ENCODE peak calls at places on chromosomes 4 and X, in four cellular contexts. P is endothelial cell of umbilical vein, I is ovary, N is A549. K is an unnamed sample.

GRCh38 chrX:56068274-56068758 is 163.8 kb upstream of the KLF8 start:
- DNase-seq in P (no peak), I (no peak), N (no peak), K (no peak)

GRCh38 chr4:42310343-42310742 is 86.9 kb upstream of the SHISA3 start:
- DNase-seq in P (no peak), I (no peak), N (no peak), K (no peak)

GRCh38 chr4:124177647-124178425 is 534.7 kb downstream of the ANKRD50 start:
- DNase-seq in P (peak; percentile 83), I (no peak), N (peak; percentile 66), K (no peak)

GRCh38 chrX:129318375-129318774 is 204.9 kb downstream of the SMARCA1 start:
- DNase-seq in P (peak; percentile 6), I (no peak), N (peak; percentile 30), K (no peak)

GRCh38 chr4:158131037-158131436 is 41.8 kb downstream of the GASK1B start:
- DNase-seq in P (no peak), I (no peak), N (no peak), K (no peak)

GRCh38 chr4:109411964-109412363 is 21.7 kb upstream of the SEC24B start:
- DNase-seq in P (peak; percentile 32), I (peak; percentile 17), N (no peak), K (no peak)

GRCh38 chr4:180913750-180914149 is 1329.5 kb upstream of the TENM3 start:
- DNase-seq in P (no peak), I (no peak), N (no peak), K (no peak)

GRCh38 chr4:65502151-65502691 is 168.1 kb downstream of the EPHA5 start:
- DNase-seq in P (peak; percentile 26), I (no peak), N (peak; percentile 70), K (no peak)

GRCh38 chr4:168656055-168656660 is 159.3 kb downstream of the PALLD start:
- DNase-seq in P (no peak), I (no peak), N (no peak), K (no peak)

DNA sequence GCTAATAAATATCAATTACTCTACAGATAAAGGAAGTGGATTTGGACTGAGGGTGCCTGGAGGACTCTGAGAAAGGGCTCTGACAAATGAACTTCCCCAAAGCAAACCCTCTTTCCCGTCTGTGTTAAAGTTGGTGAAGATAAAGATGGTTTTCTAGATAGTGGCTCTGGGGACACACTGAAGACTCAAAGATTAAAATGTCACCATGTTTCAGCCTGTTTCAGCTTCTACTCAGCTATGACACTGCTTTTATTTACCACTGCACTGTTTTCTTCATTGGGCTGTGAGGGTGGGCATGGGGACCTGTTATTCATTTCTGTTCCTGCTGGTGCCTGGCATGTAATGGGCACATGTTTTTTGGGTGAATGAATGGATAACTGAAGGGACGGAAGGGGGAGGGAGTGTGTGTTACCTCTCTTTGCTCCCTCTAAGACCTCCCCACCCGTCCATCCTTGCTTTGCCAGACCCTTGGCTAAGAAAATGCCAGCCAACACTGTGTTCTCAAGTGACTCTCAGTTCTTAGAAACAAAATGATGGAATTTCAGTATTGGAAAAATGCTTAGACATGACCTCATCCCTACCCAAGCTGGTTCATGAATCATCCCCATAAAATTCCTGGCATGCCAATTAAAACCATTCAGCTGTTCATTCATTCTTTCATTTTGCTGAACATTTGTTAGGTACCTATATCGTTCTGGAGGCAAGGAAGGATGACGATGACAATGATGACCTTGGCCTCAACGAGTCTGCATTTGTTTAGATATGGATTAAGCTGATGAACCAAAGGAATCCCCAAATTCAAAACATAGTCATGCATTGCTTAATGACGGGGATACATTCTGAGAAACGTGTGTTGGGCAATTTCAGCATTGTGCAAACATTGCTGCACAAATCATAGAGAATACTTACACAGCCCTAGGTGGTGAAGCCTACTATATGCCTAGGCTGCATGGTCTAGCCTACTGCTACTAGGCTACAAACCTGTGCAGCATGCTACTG is 13.4 kb upstream of the STK32B start:
- DNase-seq in P (peak; percentile 83), I (no peak), N (peak; percentile 85), K (no peak)
- H3K27ac ChIP-seq in P (peak overlapping the region; percentile 88), I (no peak overlapping the region), N (peak overlapping the region; percentile 90), K (no peak overlapping the region)

GRCh38 chr4:88018471-88018870 is 11.0 kb downstream of the PKD2 start:
- DNase-seq in P (no peak), I (no peak), N (no peak), K (no peak)

GRCh38 chr4:88015659-88016295 is 8.3 kb downstream of the PKD2 start:
- DNase-seq in P (no peak), I (no peak), N (no peak), K (no peak)

GRCh38 chr4:88014506-88014905 is 7.1 kb downstream of the PKD2 start:
- DNase-seq in P (no peak), I (no peak), N (no peak), K (no peak)

GRCh38 chr4:88021824-88022223 is 14.4 kb downstream of the PKD2 start:
- DNase-seq in P (no peak), I (no peak), N (no peak), K (no peak)

GRCh38 chr4:88017516-88018302 is 10.3 kb downstream of the PKD2 start:
- DNase-seq in P (peak; percentile 94), I (peak; percentile 42), N (peak; percentile 58), K (no peak)
- H3K4me3 ChIP-seq in P (no peak overlapping the region), I (no peak overlapping the region), N (no peak overlapping the region), K (no peak overlapping the region)

GRCh38 chrX:48509245-48509590 is 426 bp downstream of the PORCN start:
- DNase-seq in P (no peak), I (no peak), N (no peak), K (no peak)
- TF ChIP-seq POLR2A in P (no peak), I (no peak), N (no peak), K (no peak)

DNA sequence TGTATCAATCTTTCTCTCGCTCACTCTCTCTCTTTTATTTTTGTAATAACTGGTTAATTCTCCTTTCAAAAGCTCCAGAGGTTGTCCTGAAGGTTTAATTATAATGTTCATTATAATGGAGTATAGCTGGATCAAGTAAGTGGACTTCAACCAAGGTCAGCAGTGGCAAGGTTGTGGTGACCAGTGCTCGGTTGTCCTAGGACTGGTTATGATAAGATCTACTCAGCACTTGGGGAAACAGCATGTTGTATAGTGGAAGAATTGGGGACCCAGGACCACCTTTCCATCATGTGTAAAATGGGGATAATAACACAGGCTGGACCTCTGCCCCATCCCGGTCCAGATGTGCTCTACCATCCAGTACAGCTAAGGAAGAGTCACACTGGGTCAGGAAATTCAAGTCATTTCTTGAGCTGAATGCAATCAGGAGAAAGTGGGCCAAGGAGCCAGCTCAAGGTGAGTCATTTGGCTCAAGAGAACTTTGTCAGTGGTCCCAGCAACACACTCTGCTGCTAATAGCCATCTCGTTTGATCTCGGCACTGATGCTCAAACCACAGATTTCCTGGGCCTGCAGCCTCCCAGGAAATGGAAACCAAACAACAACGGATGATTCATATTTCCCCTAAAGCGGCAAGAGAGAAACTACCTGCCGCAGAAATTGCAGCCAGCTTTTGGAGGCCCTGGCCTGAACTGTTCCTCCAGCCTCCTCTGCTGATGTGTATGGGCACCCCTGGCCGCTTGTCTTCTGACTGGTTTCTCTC is 123.6 kb upstream of the RBPJ start:
- DNase-seq in P (no peak), I (no peak), N (peak; percentile 7), K (no peak)
- H3K27ac ChIP-seq in P (no peak overlapping the region), I (no peak overlapping the region), N (peak overlapping the region; percentile 31), K (no peak overlapping the region)